ENCODE peak calls at places on chromosomes 7 and 10, in seven cellular contexts. V is mucosa of gallbladder, E is NCI-H460, A is GM18507, D is NCI-H1105 treated with DMSO at 0.1 percent for 48 hours, F is C1 segment of cervical spinal cord, L is mesothelial cell of epicardium. Y is an unnamed sample.

GRCh38 chr10:22931948-22932347 is 4.1 kb downstream of the ARMC3 start:
- DNase-seq in V (peak), E (no peak), A (no peak), D (peak), F (no peak), L (no peak), Y (no peak)

GRCh38 chr7:72919256-72919775 is 5.6 kb upstream of the POM121 start:
- DNase-seq in V (no peak), E (no peak), A (no peak), D (no peak), F (no peak), L (no peak), Y (no peak)

GRCh38 chr10:112898540-112899395 is 51.3 kb upstream of the TCF7L2 start:
- DNase-seq in V (peak), E (no peak), A (no peak), D (no peak), F (no peak), L (no peak), Y (no peak)

GRCh38 chr7:138459300-138460175 is 521 bp upstream of the TRIM24 start:
- DNase-seq in V (peak), E (peak), A (peak), D (peak), F (no peak), L (peak), Y (peak)

GRCh38 chr10:6203331-6204062 is 765 bp downstream of the PFKFB3 start:
- DNase-seq in V (peak), E (peak), A (peak), D (no peak), F (peak), L (no peak), Y (peak)

GRCh38 chr7:140084142-140084655 is 21.4 kb upstream of the PARP12 start:
- DNase-seq in V (no peak), E (no peak), A (no peak), D (no peak), F (no peak), L (no peak), Y (peak)

GRCh38 chr10:30857803-30858202 is 173.9 kb downstream of the ZNF438 start:
- DNase-seq in V (peak), E (no peak), A (no peak), D (no peak), F (no peak), L (no peak), Y (peak)

GRCh38 chr10:100014129-100014762 is 4.5 kb upstream of the DNMBP start:
- DNase-seq in V (no peak), E (no peak), A (peak), D (peak), F (no peak), L (no peak), Y (no peak)

GRCh38 chr7:27419581-27420177 is 177.1 kb downstream of the EVX1 start:
- DNase-seq in V (no peak), E (no peak), A (no peak), D (no peak), F (no peak), L (no peak), Y (no peak)

GRCh38 chr7:157411580-157411979 is 74.8 kb downstream of the DNAJB6 start:
- DNase-seq in V (no peak), E (no peak), A (no peak), D (no peak), F (no peak), L (no peak), Y (no peak)

GRCh38 chr10:61475449-61475873 is 22.3 kb upstream of the TMEM26 start:
- DNase-seq in V (no peak), E (no peak), A (no peak), D (no peak), F (no peak), L (no peak), Y (no peak)

GRCh38 chr7:143181349-143181748 is 1.9 kb upstream of the TAS2R39 start:
- DNase-seq in V (no peak), E (no peak), A (no peak), D (no peak), F (no peak), L (no peak), Y (no peak)

GRCh38 chr7:142308918-142309317 is 51.1 kb upstream of the PRSS58 start:
- DNase-seq in V (no peak), E (no peak), A (no peak), D (no peak), F (no peak), L (no peak), Y (no peak)

GRCh38 chr10:96255569-96256335 is 15.6 kb downstream of the BLNK start:
- DNase-seq in V (no peak), E (no peak), A (no peak), D (no peak), F (no peak), L (no peak), Y (no peak)

GRCh38 chr10:8130973-8131911 is 76.8 kb downstream of the GATA3 start:
- DNase-seq in V (no peak), E (no peak), A (no peak), D (no peak), F (no peak), L (no peak), Y (no peak)

GRCh38 chr7:81600608-81601007 is 169.2 kb downstream of the HGF start:
- DNase-seq in V (no peak), E (no peak), A (no peak), D (no peak), F (no peak), L (no peak), Y (no peak)

GRCh38 chr10:51000976-51001375 is 73.3 kb upstream of the PRKG1 start:
- DNase-seq in V (no peak), E (no peak), A (no peak), D (no peak), F (no peak), L (no peak), Y (no peak)

GRCh38 chr7:151801782-151802468 is 75.0 kb downstream of the PRKAG2 start:
- DNase-seq in V (no peak), E (no peak), A (no peak), D (no peak), F (no peak), L (no peak), Y (no peak)

GRCh38 chr10:483266-483665 is 206.2 kb downstream of the DIP2C start:
- DNase-seq in V (no peak), E (no peak), A (no peak), D (no peak), F (no peak), L (no peak), Y (peak)

GRCh38 chr10:22723343-22723779 is 9.0 kb upstream of the PIP4K2A start:
- DNase-seq in V (no peak), E (no peak), A (peak), D (no peak), F (no peak), L (no peak), Y (no peak)

GRCh38 chr10:125556884-125557283 is 126.1 kb downstream of the TEX36 start:
- DNase-seq in V (no peak), E (no peak), A (no peak), D (no peak), F (no peak), L (no peak), Y (no peak)

GRCh38 chr10:132294196-132294520 is 13.6 kb downstream of the STK32C start:
- DNase-seq in V (no peak), E (no peak), A (no peak), D (no peak), F (no peak), L (no peak), Y (peak)

GRCh38 chr7:117270371-117270770 is 52.5 kb downstream of the WNT2 start:
- DNase-seq in V (no peak), E (no peak), A (no peak), D (no peak), F (no peak), L (no peak), Y (no peak)

GRCh38 chr10:61169294-61169693 is 225.3 kb upstream of the RHOBTB1 start:
- DNase-seq in V (no peak), E (no peak), A (no peak), D (no peak), F (no peak), L (no peak), Y (no peak)

GRCh38 chr10:70212277-70212676 is 21.0 kb downstream of the PPA1 start:
- DNase-seq in V (no peak), E (no peak), A (no peak), D (no peak), F (no peak), L (no peak), Y (no peak)

GRCh38 chr7:149317986-149318672 is 56.1 kb downstream of the ZNF783 start:
- DNase-seq in V (no peak), E (no peak), A (no peak), D (no peak), F (no peak), L (no peak), Y (no peak)